ENCODE peak calls at places on chromosomes 16 and 17, in five cellular contexts. T is cardiac muscle cell; S is stimulated activated CD8-positive, alpha-beta memory T cell treated with anti-CD3 and anti-CD28 coated beads, Interleukin-4, amount 100 ng/mL, for 1 hour; E is cerebellar nuclear complex; F is HFFc6. G is an unnamed sample.

GRCh38 chr17:15475620-15476354 is 8.4 kb upstream of the CDRT4 start:
- DNase-seq in E (no peak), F (peak; percentile 23), S (no peak), T (peak; percentile 85), G (peak; percentile 23)

GRCh38 chr17:68020451-68020779 is 15.1 kb upstream of the KPNA2 start:
- DNase-seq in F (no peak), S (no peak), E (no peak), T (peak; percentile 12), G (no peak)

GRCh38 chr16:2471016-2471652 is at the start of gene NTN3:
- DNase-seq in T (no peak), E (no peak), S (no peak), F (no peak), G (peak; percentile 84)

GRCh38 chr17:58219789-58220183 is 731 bp upstream of the MKS1 start:
- DNase-seq in T (no peak), E (no peak), F (peak; percentile 10), S (no peak), G (no peak)

GRCh38 chr16:55497558-55497957 is 11.3 kb upstream of the LPCAT2 start:
- DNase-seq in F (no peak), E (no peak), S (no peak), T (no peak), G (no peak)

GRCh38 chr16:80984124-80984892 is 22.4 kb downstream of the CMC2 start:
- DNase-seq in S (no peak), F (no peak), T (no peak), E (no peak), G (no peak)

GRCh38 chr17:28726396-28726911 is 421 bp upstream of the TLCD1 start:
- DNase-seq in F (peak; percentile 37), T (peak; percentile 61), S (no peak), E (no peak), G (peak; percentile 84)

GRCh38 chr17:71188811-71189492 is 931.9 kb upstream of the SOX9 start:
- DNase-seq in S (no peak), F (peak; percentile 95), T (peak; percentile 84), E (no peak), G (no peak)

GRCh38 chr17:27529230-27529796 is 73.1 kb downstream of the KSR1 start:
- DNase-seq in F (no peak), T (peak; percentile 71), E (no peak), S (no peak), G (no peak)

GRCh38 chr16:11407047-11407982 is 62.1 kb downstream of the RMI2 start:
- DNase-seq in S (peak; percentile 25), T (peak; percentile 84), F (peak; percentile 72), E (no peak), G (peak; percentile 79)

GRCh38 chr17:7211512-7212277 is 7.9 kb downstream of the DLG4 start:
- DNase-seq in E (no peak), T (no peak), F (no peak), S (no peak), G (no peak)

GRCh38 chr17:36899250-36900129 is 37.8 kb upstream of the LHX1 start:
- DNase-seq in T (no peak), S (no peak), F (no peak), E (peak; percentile 53), G (no peak)

GRCh38 chr16:54056921-54057320 is 229.7 kb downstream of the IRX3 start:
- DNase-seq in S (no peak), T (no peak), E (no peak), F (no peak), G (no peak)

GRCh38 chr16:49158029-49158642 is 123.5 kb downstream of the CBLN1 start:
- DNase-seq in F (no peak), S (no peak), T (no peak), E (no peak), G (peak; percentile 73)

GRCh38 chr16:54171855-54172537 is 114.6 kb downstream of the IRX3 start:
- DNase-seq in T (peak; percentile 68), F (peak; percentile 30), E (no peak), S (no peak), G (peak; percentile 50)

GRCh38 chr16:31118223-31119155 is 1.0 kb downstream of the KAT8 start:
- DNase-seq in S (no peak), T (peak; percentile 68), F (peak; percentile 93), E (no peak), G (peak; percentile 56)

GRCh38 chr16:88569614-88569984 is 604 bp upstream of the ZC3H18 start:
- DNase-seq in S (no peak), E (no peak), T (peak; percentile 7), F (peak; percentile 4), G (peak; percentile 40)

GRCh38 chr17:10772425-10773380 is 31.2 kb downstream of the TMEM238L start:
- DNase-seq in S (no peak), E (no peak), F (no peak), T (peak; percentile 4), G (peak; percentile 42)

G was measured in hepatocyte.